ENCODE peak calls at places on chromosomes 7 and 10, in nine cellular contexts. N is tibial nerve, X is psoas muscle, V is WERI-Rb-1, Z is thoracic aorta, Q is PC-3, U is gastrocnemius medialis, C is dorsolateral prefrontal cortex, H is PC-9. M is an unnamed sample.

GRCh38 chr7:120564145-120564544 is 291.2 kb downstream of the KCND2 start:
- DNase-seq in N (no peak), X (no peak), V (no peak), Z (no peak), Q (no peak), U (no peak), C (no peak), H (no peak), M (no peak)

GRCh38 chr7:81284576-81284975 is 365.7 kb upstream of the SEMA3C start:
- DNase-seq in N (no peak), X (no peak), V (no peak), Z (no peak), Q (peak; percentile 68), U (no peak), C (no peak), H (no peak), M (no peak)

GRCh38 chr10:96334888-96335526 is 23.8 kb downstream of the OPALIN start:
- DNase-seq in N (peak; percentile 7), X (no peak), V (peak; percentile 24), Z (no peak), Q (peak; percentile 55), U (no peak), C (peak; percentile 23), H (no peak), M (peak; percentile 35)

GRCh38 chr7:133114519-133114918 is 32.6 kb upstream of the CHCHD3 start:
- DNase-seq in N (no peak), X (no peak), V (no peak), Z (no peak), Q (no peak), U (no peak), C (no peak), H (no peak), M (no peak)

GRCh38 chr7:43876976-43877745 is 7.8 kb upstream of the MRPS24 start:
- DNase-seq in N (no peak), X (no peak), V (no peak), Z (no peak), Q (no peak), U (no peak), C (no peak), H (no peak), M (no peak)

GRCh38 chr10:98323221-98324164 is 55.5 kb upstream of the LOXL4 start:
- DNase-seq in N (peak; percentile 32), X (peak; percentile 88), V (no peak), Z (peak; percentile 42), Q (peak; percentile 94), U (peak; percentile 92), C (no peak), H (peak; percentile 88), M (peak; percentile 73)

GRCh38 chr7:37467017-37467416 is 18.4 kb upstream of the ELMO1 start:
- DNase-seq in N (no peak), X (no peak), V (no peak), Z (no peak), Q (no peak), U (no peak), C (no peak), H (no peak), M (no peak)

GRCh38 chr10:42795701-42796100 is 13.1 kb downstream of the BMS1 start:
- DNase-seq in N (no peak), X (no peak), V (no peak), Z (no peak), Q (no peak), U (no peak), C (no peak), H (no peak), M (no peak)

GRCh38 chr7:50209461-50210161 is 94.9 kb upstream of the IKZF1 start:
- DNase-seq in N (no peak), X (no peak), V (no peak), Z (no peak), Q (no peak), U (no peak), C (no peak), H (no peak), M (no peak)

GRCh38 chr7:28093617-28094232 is 86.9 kb downstream of the JAZF1 start:
- DNase-seq in N (peak; percentile 83), X (peak; percentile 77), V (peak; percentile 81), Z (no peak), Q (peak; percentile 73), U (peak; percentile 74), C (peak; percentile 45), H (peak; percentile 58), M (no peak)

GRCh38 chr10:33735463-33735862 is 401.0 kb upstream of the NRP1 start:
- DNase-seq in N (no peak), X (no peak), V (no peak), Z (no peak), Q (peak; percentile 82), U (no peak), C (no peak), H (peak; percentile 61), M (no peak)

GRCh38 chr10:68327889-68328786 is 3.7 kb upstream of the HNRNPH3 start:
- DNase-seq in N (peak; percentile 61), X (no peak), V (no peak), Z (no peak), Q (no peak), U (no peak), C (peak; percentile 25), H (no peak), M (peak; percentile 64)

GRCh38 chr7:128860158-128861073 is 2.2 kb upstream of the ATP6V1F start:
- DNase-seq in N (no peak), X (no peak), V (peak; percentile 37), Z (no peak), Q (no peak), U (peak; percentile 75), C (no peak), H (no peak), M (no peak)

GRCh38 chr10:58704226-58705200 is 191.8 kb downstream of the BICC1 start:
- DNase-seq in N (no peak), X (no peak), V (no peak), Z (no peak), Q (peak; percentile 61), U (no peak), C (no peak), H (no peak), M (no peak)

DNA sequence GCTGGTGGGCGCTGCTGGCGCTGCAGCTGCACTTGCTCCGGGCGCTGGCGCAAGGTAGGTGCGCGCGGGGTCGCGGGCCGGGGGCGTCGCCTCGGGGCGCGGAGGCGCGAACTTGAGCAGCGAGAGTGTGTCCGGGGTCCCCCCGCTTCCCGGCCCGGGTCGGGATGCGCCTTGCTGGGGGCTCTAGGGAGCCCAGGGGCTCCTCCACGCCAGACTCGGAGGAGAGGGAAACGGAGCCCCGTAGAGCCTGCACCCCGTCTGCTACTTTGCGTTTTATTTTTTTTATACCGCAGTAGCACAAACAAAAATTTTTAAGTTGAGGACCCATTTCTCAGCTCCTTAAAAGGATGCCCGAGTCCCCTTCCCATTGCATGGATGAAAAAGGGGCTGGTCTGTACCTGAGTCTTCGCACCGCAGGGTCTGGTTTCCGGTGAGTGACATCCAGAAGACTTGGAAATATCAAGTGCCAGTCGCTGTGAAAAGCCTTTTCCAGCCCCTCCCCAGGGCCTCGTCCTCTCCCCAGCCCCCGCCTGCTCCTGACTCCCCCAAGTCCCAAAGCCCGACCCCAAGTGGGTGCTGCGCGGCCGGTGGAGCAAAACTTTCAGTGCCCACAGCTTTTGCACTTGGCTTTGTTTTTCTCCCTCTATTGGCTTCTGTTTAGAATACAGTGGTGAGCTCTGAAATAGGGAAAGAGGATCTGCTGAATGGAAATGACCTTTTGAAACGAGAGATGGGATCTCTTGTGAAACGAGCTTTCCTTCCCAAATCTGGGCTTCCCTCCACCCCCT is 973 bp downstream of the SDK1 start:
- DNase-seq in N (no peak), X (no peak), V (no peak), Z (no peak), Q (peak; percentile 39), U (no peak), C (no peak), H (no peak), M (peak; percentile 32)
- TF ChIP-seq CTCF in N (peak; percentile 5), X (no peak), V (peak; percentile 26), Z (peak; percentile 41), Q (peak; percentile 23), U (no peak), C (no peak), H (no peak), M (peak; percentile 60)

GRCh38 chr10:101224910-101225823 is 4.1 kb downstream of the LBX1 start:
- DNase-seq in N (no peak), X (no peak), V (no peak), Z (no peak), Q (no peak), U (peak; percentile 34), C (no peak), H (no peak), M (no peak)
- H3K27me3 ChIP-seq in N (peaks cover 99% of the 10 kb centered on the region), X (peaks cover 41% of the 10 kb centered on the region), V (no peaks in the 10 kb centered on the region), Z (peaks cover 47% of the 10 kb centered on the region), Q (peaks cover 99% of the 10 kb centered on the region), U (peaks cover 31% of the 10 kb centered on the region), C (peaks cover 100% of the 10 kb centered on the region), H (peaks cover 37% of the 10 kb centered on the region), M (peaks cover 24% of the 10 kb centered on the region)

DNA sequence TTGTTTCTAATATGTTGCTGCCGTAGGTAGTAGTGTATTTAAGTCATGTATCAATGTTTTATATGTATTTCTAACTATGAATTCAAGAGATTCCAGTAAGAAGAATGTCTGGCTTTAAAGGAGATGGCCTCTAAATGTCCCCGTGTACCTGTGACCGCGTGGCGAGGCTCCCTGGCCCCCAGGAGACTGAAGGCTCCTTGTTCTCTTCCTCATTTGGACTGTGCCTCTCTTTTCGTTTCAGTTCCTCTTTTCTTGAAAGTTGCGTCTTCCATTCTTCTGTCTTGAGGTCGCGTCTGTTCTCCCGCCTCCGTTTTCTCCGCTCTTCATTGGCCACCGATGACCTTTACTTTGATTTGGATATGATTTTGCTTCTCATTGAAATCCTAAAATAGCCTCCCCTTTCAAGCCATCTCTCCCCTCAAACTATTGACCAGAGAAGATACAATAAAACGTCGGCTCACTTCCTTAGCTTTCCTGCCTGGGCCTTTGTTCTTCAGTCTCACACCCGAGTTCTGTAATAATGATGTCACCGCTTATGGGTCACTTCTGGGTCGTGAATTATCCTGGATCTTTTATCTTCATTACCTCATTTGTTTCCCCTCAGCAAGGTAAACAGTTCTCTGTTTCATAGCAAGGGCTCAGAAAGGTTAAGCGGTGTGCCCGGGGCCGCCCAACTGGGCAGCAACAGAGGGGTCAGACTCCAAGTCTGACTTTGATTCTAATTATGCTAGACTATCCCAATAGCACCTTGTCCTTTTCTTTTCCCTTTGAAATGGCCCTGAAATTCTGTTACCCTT is 28.7 kb downstream of the WIPI2 start:
- DNase-seq in N (no peak), X (no peak), V (no peak), Z (no peak), Q (no peak), U (no peak), C (no peak), H (no peak), M (no peak)
- H3K27ac ChIP-seq in N (peak overlapping the region; percentile 59), X (no peak overlapping the region), V (peak overlapping the region; percentile 18), Z (peak overlapping the region; percentile 10), Q (no peak overlapping the region), U (no peak overlapping the region), C (peak overlapping the region; percentile 48), H (no peak overlapping the region), M (no peak overlapping the region)

GRCh38 chr10:62818426-62819011 is 2.4 kb upstream of the EGR2 start:
- DNase-seq in N (no peak), X (peak; percentile 33), V (peak; percentile 21), Z (no peak), Q (peak; percentile 78), U (peak; percentile 9), C (no peak), H (no peak), M (no peak)
- TF ChIP-seq CTCF in N (no peak), X (no peak), V (no peak), Z (no peak), Q (peak; percentile 62), U (no peak), C (peak; percentile 43), H (no peak), M (no peak)

GRCh38 chr10:27752673-27753237 is 7.1 kb upstream of the MKX start:
- DNase-seq in N (no peak), X (no peak), V (no peak), Z (no peak), Q (no peak), U (no peak), C (no peak), H (no peak), M (no peak)
- H3K27me3 ChIP-seq in N (peaks cover 33% of the 10 kb centered on the region), X (peaks cover 30% of the 10 kb centered on the region), V (no peaks in the 10 kb centered on the region), Z (no peaks in the 10 kb centered on the region), Q (no peaks in the 10 kb centered on the region), U (peaks cover 13% of the 10 kb centered on the region), C (peaks cover 39% of the 10 kb centered on the region), H (peaks cover 5% of the 10 kb centered on the region), M (peaks cover 2% of the 10 kb centered on the region)